ENCODE peak calls at places on chromosomes 4 and X, in seven cellular contexts. A is hepatocyte, T is AG10803, C is OCI-LY7, J is epithelial cell of esophagus, X is fibroblast of lung, H is brain microvascular endothelial cell. Y is an unnamed sample.

GRCh38 chrX:12970691-12971202 is 4.2 kb upstream of the TMSB4X start:
- DNase-seq in T (peak), C (no peak), H (no peak), J (no peak), A (peak), X (peak), Y (peak)

GRCh38 chr4:113695328-113696169 is 66.0 kb downstream of the CAMK2D start:
- DNase-seq in H (peak), C (no peak), J (peak), A (peak), X (peak), T (no peak), Y (peak)

GRCh38 chr4:95362906-95363578 is 185.7 kb downstream of the UNC5C start:
- DNase-seq in J (peak), T (no peak), A (peak), X (peak), H (peak), C (peak), Y (peak)

GRCh38 chr4:160877087-160877790 is 1286.6 kb downstream of the FSTL5 start:
- DNase-seq in H (peak), A (no peak), T (no peak), X (no peak), C (no peak), J (peak), Y (no peak)

GRCh38 chr4:185387957-185388356 is 7.8 kb downstream of the LRP2BP start:
- DNase-seq in H (no peak), J (no peak), T (no peak), C (no peak), A (no peak), X (no peak), Y (no peak)

GRCh38 chrX:112761239-112762207 is 79.1 kb downstream of the AMOT start:
- DNase-seq in X (no peak), C (peak), J (no peak), A (no peak), T (no peak), H (no peak), Y (no peak)

GRCh38 chr4:133150643-133151300 is 1.7 kb downstream of the PCDH10 start:
- DNase-seq in J (peak), C (no peak), H (peak), A (peak), T (no peak), X (peak), Y (peak)

GRCh38 chrX:104854790-104855340 is 288.9 kb downstream of the IL1RAPL2 start:
- DNase-seq in C (no peak), X (no peak), H (no peak), T (no peak), J (no peak), A (no peak), Y (peak)

GRCh38 chr4:104490096-104490769 is 4.5 kb downstream of the CXXC4 start:
- DNase-seq in A (no peak), H (no peak), T (no peak), J (no peak), X (peak), C (no peak), Y (no peak)

GRCh38 chr4:87243426-87244053 is 23.1 kb upstream of the KLHL8 start:
- DNase-seq in J (no peak), C (peak), A (no peak), T (no peak), X (peak), H (no peak), Y (no peak)

GRCh38 chr4:186172551-186172950 is 18.8 kb upstream of the CYP4V2 start:
- DNase-seq in H (no peak), C (no peak), T (no peak), J (no peak), A (no peak), X (no peak), Y (no peak)

GRCh38 chr4:88465653-88466192 is 8.8 kb downstream of the HERC5 start:
- DNase-seq in T (no peak), H (no peak), A (no peak), J (no peak), C (no peak), X (no peak), Y (no peak)

GRCh38 chrX:122906726-122907125 is 277.4 kb upstream of the GRIA3 start:
- DNase-seq in A (no peak), T (no peak), C (no peak), X (no peak), H (no peak), J (no peak), Y (no peak)

GRCh38 chrX:103396660-103397059 is 20.3 kb downstream of the BEX3 start:
- DNase-seq in X (no peak), T (no peak), H (no peak), A (no peak), J (no peak), C (no peak), Y (no peak)

GRCh38 chr4:14877246-14878220 is 124.7 kb upstream of the CPEB2 start:
- DNase-seq in H (no peak), C (peak), A (no peak), J (peak), T (no peak), X (no peak), Y (peak)

GRCh38 chr4:83189631-83190136 is 75.2 kb upstream of the PLAC8 start:
- DNase-seq in C (no peak), J (peak), A (peak), H (no peak), T (no peak), X (no peak), Y (no peak)

GRCh38 chr4:152247271-152247975 is 288.5 kb downstream of the FBXW7 start:
- DNase-seq in A (peak), H (no peak), J (no peak), X (no peak), C (no peak), T (no peak), Y (no peak)

GRCh38 chr4:153450545-153450917 is 15.6 kb upstream of the TMEM131L start:
- DNase-seq in J (no peak), A (no peak), T (no peak), X (no peak), C (no peak), H (no peak), Y (no peak)

GRCh38 chr4:174210354-174210753 is 73.1 kb downstream of the FBXO8 start:
- DNase-seq in X (no peak), C (no peak), T (no peak), H (no peak), J (no peak), A (no peak), Y (no peak)

GRCh38 chrX:73812256-73812655 is 249.3 kb downstream of the CHIC1 start:
- DNase-seq in C (no peak), A (no peak), X (no peak), H (no peak), J (peak), T (peak), Y (no peak)

GRCh38 chr4:175371091-175371490 is 441.0 kb downstream of the GPM6A start:
- DNase-seq in C (no peak), A (no peak), X (no peak), H (no peak), T (no peak), J (peak), Y (no peak)

GRCh38 chrX:102950908-102951866 is 14.1 kb downstream of the RAB40AL start:
- DNase-seq in J (peak), H (peak), T (peak), A (peak), X (peak), C (peak), Y (peak)

GRCh38 chr4:57018930-57019329 is 40.2 kb downstream of the POLR2B start:
- DNase-seq in J (no peak), X (peak), A (no peak), T (peak), C (no peak), H (no peak), Y (peak)

GRCh38 chrX:124217289-124218251 is 114.9 kb upstream of the TEX13D start:
- DNase-seq in J (peak), X (no peak), H (peak), C (peak), T (peak), A (no peak), Y (peak)

GRCh38 chr4:184503869-184504300 is 29.5 kb upstream of the IRF2 start:
- DNase-seq in C (peak), A (no peak), T (peak), X (no peak), H (peak), J (peak), Y (peak)

GRCh38 chrX:45756562-45756961 is 555.9 kb upstream of the DIPK2B start:
- DNase-seq in A (no peak), X (no peak), C (no peak), J (no peak), T (no peak), H (no peak), Y (no peak)

GRCh38 chr4:7068883-7069282 is 1.0 kb upstream of the GRPEL1 start:
- DNase-seq in A (peak), T (no peak), X (no peak), H (no peak), J (no peak), C (no peak), Y (no peak)

GRCh38 chrX:109873983-109874382 is 128.9 kb upstream of the TMEM164 start:
- DNase-seq in J (peak), C (no peak), H (no peak), A (no peak), T (no peak), X (no peak), Y (no peak)

GRCh38 chrX:40933132-40934078 is 151.8 kb upstream of the USP9X start:
- DNase-seq in J (no peak), T (peak), A (peak), H (peak), C (no peak), X (peak), Y (peak)

GRCh38 chrX:1754077-1754476 is 139.2 kb downstream of the ASMT start:
- DNase-seq in C (no peak), J (no peak), A (no peak), T (peak), H (peak), X (no peak), Y (no peak)

GRCh38 chrX:25025615-25026014 is 9.8 kb upstream of the ARX start:
- DNase-seq in J (peak), H (no peak), X (no peak), C (no peak), T (no peak), A (no peak), Y (no peak)

GRCh38 chr4:8331567-8331955 is 62.0 kb downstream of the HTRA3 start:
- DNase-seq in T (no peak), J (no peak), X (no peak), A (no peak), C (no peak), H (no peak), Y (no peak)

GRCh38 chr4:21367567-21367966 is 581.0 kb downstream of the KCNIP4 start:
- DNase-seq in X (no peak), H (no peak), J (no peak), T (no peak), A (no peak), C (no peak), Y (no peak)

DNA sequence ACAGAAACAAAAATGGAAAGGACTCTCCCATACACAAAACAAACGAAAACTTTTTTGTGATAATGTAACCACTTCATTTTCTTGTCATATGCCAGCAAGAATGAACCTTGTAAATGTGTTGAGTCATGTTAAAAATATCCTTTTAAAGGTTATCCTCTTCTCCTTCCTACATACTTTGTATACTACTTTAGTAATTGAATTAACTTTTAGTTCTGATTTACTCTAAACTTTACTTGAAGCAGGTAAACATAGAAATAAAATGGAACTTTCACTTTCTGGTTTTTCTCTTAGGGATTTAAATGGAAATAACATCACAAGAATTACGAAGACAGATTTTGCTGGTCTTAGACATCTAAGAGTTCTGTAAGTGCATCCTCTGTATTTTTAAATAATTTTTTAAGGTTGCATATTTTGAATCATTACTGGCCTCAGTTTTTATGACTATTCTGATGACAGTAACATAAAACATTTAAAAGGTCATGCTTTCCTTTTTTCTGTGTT is 4.7 kb downstream of the SLIT2 start:
- DNase-seq in X (peak), C (no peak), J (no peak), H (no peak), T (no peak), A (no peak), Y (no peak)
- H3K4me3 ChIP-seq in X (peak), C (no peak), J (no peak), H (no peak), T (peak), A (peak), Y (peak)

GRCh38 chr4:112060212-112060611 is 85.0 kb upstream of the FAM241A start:
- DNase-seq in A (peak), H (peak), T (peak), X (peak), C (peak), J (peak), Y (peak)
- TF ChIP-seq CTCF in A (peak), H (peak), T (peak), X (peak), C (peak), J (peak), Y (peak)

DNA sequence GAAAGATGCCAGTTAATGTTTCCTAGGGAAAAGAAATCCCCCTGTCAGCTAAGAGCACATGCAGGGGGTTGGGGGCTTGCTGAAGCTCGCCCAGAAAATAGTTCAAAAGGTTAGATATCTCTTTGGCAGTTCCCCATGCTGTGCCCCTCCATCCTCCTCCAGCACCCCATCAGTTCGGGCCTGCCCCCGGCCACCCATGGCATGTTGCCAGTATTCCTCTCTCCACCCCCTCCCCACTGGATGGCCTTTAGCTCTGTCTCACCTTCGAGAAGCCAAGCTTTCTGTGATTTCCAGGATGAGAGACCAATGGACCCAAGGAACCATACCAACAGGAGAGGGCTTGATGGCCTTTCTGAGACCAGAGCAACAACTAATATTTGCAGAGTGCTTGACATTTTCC is 5.2 kb downstream of the RAB33A start:
- DNase-seq in T (no peak), A (no peak), H (no peak), C (no peak), J (no peak), X (no peak), Y (no peak)
- H3K4me3 ChIP-seq in T (no peak), A (no peak), H (no peak), C (no peak), J (no peak), X (no peak), Y (no peak)

GRCh38 chr4:128309585-128309984 is 22.0 kb upstream of the PGRMC2 start:
- DNase-seq in T (no peak), J (no peak), H (no peak), X (no peak), A (no peak), C (no peak), Y (no peak)

GRCh38 chr4:128311659-128312392 is 24.2 kb upstream of the PGRMC2 start:
- DNase-seq in T (no peak), C (no peak), H (no peak), A (no peak), J (peak), X (no peak), Y (no peak)

GRCh38 chr4:128306992-128307581 is 19.5 kb upstream of the PGRMC2 start:
- DNase-seq in C (no peak), X (no peak), J (no peak), H (no peak), A (no peak), T (no peak), Y (no peak)

GRCh38 chr4:128308986-128309385 is 21.4 kb upstream of the PGRMC2 start:
- DNase-seq in A (no peak), X (peak), T (peak), C (no peak), H (no peak), J (no peak), Y (peak)

DNA sequence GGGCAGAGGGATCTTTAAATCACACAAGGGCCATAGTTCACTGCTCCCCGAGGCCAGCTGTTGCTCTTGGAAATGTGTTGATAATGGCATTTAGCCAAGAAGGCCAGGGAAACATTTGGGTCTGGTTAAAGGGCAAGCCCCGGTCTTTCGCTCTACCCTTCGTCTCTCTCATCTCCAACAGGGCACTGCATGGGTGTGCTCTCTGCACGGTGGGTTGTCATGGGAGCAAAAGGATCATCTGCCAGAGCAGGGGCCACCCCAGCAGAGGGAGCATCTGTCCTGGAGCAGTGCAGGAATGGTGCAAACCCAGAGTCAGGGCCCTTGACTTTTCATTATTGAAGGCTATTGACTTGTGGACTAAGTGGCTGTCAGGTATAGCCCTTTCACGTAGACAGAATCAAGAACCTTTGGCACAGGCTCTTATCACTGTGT is 22.7 kb upstream of the PGRMC2 start:
- DNase-seq in H (no peak), A (peak), J (no peak), T (no peak), C (no peak), X (peak), Y (peak)
- TF ChIP-seq CTCF in H (peak), A (peak), J (no peak), T (peak), C (no peak), X (peak), Y (peak)

DNA sequence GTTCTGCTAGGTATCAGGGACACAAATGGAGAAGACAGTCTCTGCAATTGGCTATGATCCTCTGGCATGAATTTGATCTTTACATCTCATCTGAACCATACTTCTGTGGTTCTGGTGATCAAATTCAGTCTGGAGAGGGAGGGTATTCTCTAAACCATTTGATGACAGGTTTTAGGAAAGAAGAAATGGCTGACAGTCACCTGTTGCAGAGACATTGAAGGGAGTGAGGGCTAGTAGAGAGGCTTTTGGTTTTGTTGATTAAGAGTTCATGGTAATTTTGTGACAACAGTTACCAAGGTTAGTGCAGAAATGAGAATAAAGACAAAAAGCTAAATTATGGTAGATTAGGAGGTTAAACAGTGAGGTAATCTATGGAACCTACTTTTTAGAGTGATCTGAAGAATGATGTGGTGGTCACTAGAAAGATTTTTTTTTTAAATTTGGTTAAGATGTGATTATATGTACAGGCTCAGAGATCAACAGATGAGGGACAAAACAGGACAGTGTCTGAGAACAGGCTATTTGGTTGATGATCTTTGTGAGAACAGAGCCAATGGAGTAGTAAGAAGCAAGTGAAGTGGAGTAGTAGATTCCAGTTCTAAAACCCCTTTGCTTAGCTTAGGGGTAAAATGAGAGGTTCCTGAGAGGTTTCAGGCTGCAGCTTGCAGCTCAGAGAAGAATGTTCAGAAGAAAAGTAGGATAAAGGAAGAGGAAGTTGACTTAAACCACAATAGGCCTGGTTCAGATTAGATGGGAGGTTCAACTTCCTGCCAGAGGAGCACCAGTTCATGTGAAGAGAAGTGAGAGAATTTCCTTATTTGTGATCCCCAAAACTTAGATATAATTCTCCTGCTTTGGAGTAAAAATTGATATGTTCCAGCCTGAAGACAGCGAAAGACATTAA is 34.7 kb downstream of the VSIG4 start:
- DNase-seq in J (no peak), T (no peak), H (no peak), C (peak), X (no peak), A (no peak), Y (no peak)
- H3K4me3 ChIP-seq in J (no peak), T (no peak), H (no peak), C (peak), X (no peak), A (no peak), Y (no peak)

Y was measured in fibroblast of pulmonary artery.